ENCODE peak calls at places on chromosomes 7 and 10, in seven cellular contexts. I is skeletal muscle cell, G is EH, K is immature natural killer cell, W is CMK, X is NCI-H524 treated with DMSO at 0.1 percent for 48 hours, M is NCI-H2171. P is an unnamed sample.

GRCh38 chr10:54094321-54094720 is 706.7 kb downstream of the PCDH15 start:
- DNase-seq in I (no peak), G (no peak), K (no peak), W (no peak), X (no peak), M (no peak), P (no peak)

GRCh38 chr10:76576276-76576962 is 1061.2 kb downstream of the KCNMA1 start:
- DNase-seq in I (peak; percentile 49), G (peak; percentile 90), K (no peak), W (no peak), X (no peak), M (no peak), P (peak; percentile 55)

GRCh38 chr7:142352543-142352942 is 94.7 kb upstream of the PRSS58 start:
- DNase-seq in I (no peak), G (no peak), K (no peak), W (no peak), X (no peak), M (no peak), P (no peak)

GRCh38 chr7:2632717-2633537 is 1.1 kb downstream of the TTYH3 start:
- DNase-seq in I (no peak), G (peak; percentile 78), K (peak; percentile 45), W (no peak), X (no peak), M (peak; percentile 54), P (no peak)

GRCh38 chr10:6400331-6400730 is 179.7 kb downstream of the PRKCQ start:
- DNase-seq in I (no peak), G (no peak), K (no peak), W (no peak), X (no peak), M (no peak), P (no peak)

GRCh38 chr10:84523509-84523908 is 195.1 kb downstream of the CCSER2 start:
- DNase-seq in I (no peak), G (no peak), K (no peak), W (no peak), X (no peak), M (no peak), P (no peak)

GRCh38 chr7:26292768-26293560 is 1.3 kb downstream of the SNX10 start:
- DNase-seq in I (no peak), G (no peak), K (no peak), W (no peak), X (no peak), M (no peak), P (no peak)

GRCh38 chr7:17406756-17407155 is 108.3 kb downstream of the AHR start:
- DNase-seq in I (no peak), G (peak; percentile 63), K (no peak), W (no peak), X (no peak), M (no peak), P (no peak)

GRCh38 chr7:46189255-46189790 is 268.3 kb upstream of the IGFBP3 start:
- DNase-seq in I (no peak), G (no peak), K (no peak), W (no peak), X (no peak), M (no peak), P (no peak)

GRCh38 chr10:131703941-131704340 is 196.9 kb upstream of the PPP2R2D start:
- DNase-seq in I (no peak), G (no peak), K (no peak), W (no peak), X (no peak), M (no peak), P (no peak)

P was measured in GM04504.